ENCODE peak calls at places on chromosome 4, in four cellular contexts. One of them, this sample, is unnamed.

GRCh38 chr4:77050962-77051361 is 24.8 kb downstream of the CCNI start:
- DNase-seq in H9: no peak
- DNase-seq in neural progenitor cell: no peak
- DNase-seq in mammary epithelial cell: no peak
- DNase-seq in this sample: no peak

GRCh38 chr4:65083076-65083475 is 587.2 kb downstream of the EPHA5 start:
- DNase-seq in H9: no peak
- DNase-seq in neural progenitor cell: peak; percentile 7
- DNase-seq in mammary epithelial cell: no peak
- DNase-seq in this sample: no peak

GRCh38 chr4:147772459-147772969 is 40.6 kb downstream of the ARHGAP10 start:
- DNase-seq in H9: no peak
- DNase-seq in neural progenitor cell: no peak
- DNase-seq in mammary epithelial cell: peak; percentile 86
- DNase-seq in this sample: no peak

GRCh38 chr4:149781150-149781549 is 34.5 kb downstream of the IQCM start:
- DNase-seq in H9: no peak
- DNase-seq in neural progenitor cell: no peak
- DNase-seq in mammary epithelial cell: peak; percentile 73
- DNase-seq in this sample: no peak

GRCh38 chr4:123659759-123660158 is 263.2 kb downstream of the SPRY1 start:
- DNase-seq in H9: no peak
- DNase-seq in neural progenitor cell: no peak
- DNase-seq in mammary epithelial cell: peak; percentile 31
- DNase-seq in this sample: no peak

GRCh38 chr4:46878641-46879040 is 30.4 kb downstream of the COX7B2 start:
- DNase-seq in H9: no peak
- DNase-seq in neural progenitor cell: no peak
- DNase-seq in mammary epithelial cell: no peak
- DNase-seq in this sample: no peak

GRCh38 chr4:114601304-114602052 is 2.9 kb downstream of the UGT8 start:
- DNase-seq in H9: no peak
- DNase-seq in neural progenitor cell: no peak
- DNase-seq in mammary epithelial cell: no peak
- DNase-seq in this sample: no peak

GRCh38 chr4:8525383-8526120 is 54.6 kb upstream of the GPR78 start:
- DNase-seq in H9: no peak
- DNase-seq in neural progenitor cell: no peak
- DNase-seq in mammary epithelial cell: no peak
- DNase-seq in this sample: no peak

GRCh38 chr4:8837181-8837811 is 34.3 kb downstream of the HMX1 start:
- DNase-seq in H9: peak; percentile 34
- DNase-seq in neural progenitor cell: peak; percentile 94
- DNase-seq in mammary epithelial cell: no peak
- DNase-seq in this sample: no peak

GRCh38 chr4:125235971-125236370 is 78.8 kb upstream of the FAT4 start:
- DNase-seq in H9: no peak
- DNase-seq in neural progenitor cell: peak; percentile 44
- DNase-seq in mammary epithelial cell: no peak
- DNase-seq in this sample: no peak

GRCh38 chr4:91620952-91621351 is 682.8 kb upstream of the GRID2 start:
- DNase-seq in H9: no peak
- DNase-seq in neural progenitor cell: no peak
- DNase-seq in mammary epithelial cell: no peak
- DNase-seq in this sample: no peak

GRCh38 chr4:8297691-8298485 is 28.3 kb downstream of the HTRA3 start:
- DNase-seq in H9: no peak
- DNase-seq in neural progenitor cell: no peak
- DNase-seq in mammary epithelial cell: no peak
- DNase-seq in this sample: no peak

GRCh38 chr4:76956961-76957738 is 7.6 kb downstream of the SEPTIN11 start:
- DNase-seq in H9: no peak
- DNase-seq in neural progenitor cell: no peak
- DNase-seq in mammary epithelial cell: no peak
- DNase-seq in this sample: peak; percentile 38

GRCh38 chr4:39335566-39335965 is 30.6 kb downstream of the RFC1 start:
- DNase-seq in H9: no peak
- DNase-seq in neural progenitor cell: no peak
- DNase-seq in mammary epithelial cell: no peak
- DNase-seq in this sample: no peak

GRCh38 chr4:105461221-105462041 is 12.4 kb downstream of the PPA2 start:
- DNase-seq in H9: no peak
- DNase-seq in neural progenitor cell: no peak
- DNase-seq in mammary epithelial cell: peak; percentile 61
- DNase-seq in this sample: no peak

GRCh38 chr4:166039822-166040221 is 166.8 kb downstream of the TLL1 start:
- DNase-seq in H9: no peak
- DNase-seq in neural progenitor cell: no peak
- DNase-seq in mammary epithelial cell: no peak
- DNase-seq in this sample: no peak

GRCh38 chr4:183349673-183350072 is 27.4 kb upstream of the CLDN24 start:
- DNase-seq in H9: no peak
- DNase-seq in neural progenitor cell: no peak
- DNase-seq in mammary epithelial cell: peak; percentile 71
- DNase-seq in this sample: no peak

GRCh38 chr4:76016383-76016782 is 6.9 kb downstream of the CXCL10 start:
- DNase-seq in H9: peak; percentile 57
- DNase-seq in neural progenitor cell: no peak
- DNase-seq in mammary epithelial cell: peak; percentile 80
- DNase-seq in this sample: no peak

GRCh38 chr4:119785963-119786362 is 157.4 kb upstream of the PDE5A start:
- DNase-seq in H9: no peak
- DNase-seq in neural progenitor cell: no peak
- DNase-seq in mammary epithelial cell: peak; percentile 5
- DNase-seq in this sample: no peak

GRCh38 chr4:175035907-175036306 is 117.7 kb downstream of the ADAM29 start:
- DNase-seq in H9: no peak
- DNase-seq in neural progenitor cell: no peak
- DNase-seq in mammary epithelial cell: peak; percentile 33
- DNase-seq in this sample: no peak

GRCh38 chr4:95627709-95628108 is 78.9 kb upstream of the UNC5C start:
- DNase-seq in H9: no peak
- DNase-seq in neural progenitor cell: no peak
- DNase-seq in mammary epithelial cell: no peak
- DNase-seq in this sample: no peak

GRCh38 chr4:56937262-56937661 is 29.6 kb downstream of the REST start:
- DNase-seq in H9: no peak
- DNase-seq in neural progenitor cell: no peak
- DNase-seq in mammary epithelial cell: peak; percentile 84
- DNase-seq in this sample: no peak

GRCh38 chr4:171281359-171281758 is 531.8 kb upstream of the GALNTL6 start:
- DNase-seq in H9: no peak
- DNase-seq in neural progenitor cell: peak; percentile 40
- DNase-seq in mammary epithelial cell: no peak
- DNase-seq in this sample: no peak

DNA sequence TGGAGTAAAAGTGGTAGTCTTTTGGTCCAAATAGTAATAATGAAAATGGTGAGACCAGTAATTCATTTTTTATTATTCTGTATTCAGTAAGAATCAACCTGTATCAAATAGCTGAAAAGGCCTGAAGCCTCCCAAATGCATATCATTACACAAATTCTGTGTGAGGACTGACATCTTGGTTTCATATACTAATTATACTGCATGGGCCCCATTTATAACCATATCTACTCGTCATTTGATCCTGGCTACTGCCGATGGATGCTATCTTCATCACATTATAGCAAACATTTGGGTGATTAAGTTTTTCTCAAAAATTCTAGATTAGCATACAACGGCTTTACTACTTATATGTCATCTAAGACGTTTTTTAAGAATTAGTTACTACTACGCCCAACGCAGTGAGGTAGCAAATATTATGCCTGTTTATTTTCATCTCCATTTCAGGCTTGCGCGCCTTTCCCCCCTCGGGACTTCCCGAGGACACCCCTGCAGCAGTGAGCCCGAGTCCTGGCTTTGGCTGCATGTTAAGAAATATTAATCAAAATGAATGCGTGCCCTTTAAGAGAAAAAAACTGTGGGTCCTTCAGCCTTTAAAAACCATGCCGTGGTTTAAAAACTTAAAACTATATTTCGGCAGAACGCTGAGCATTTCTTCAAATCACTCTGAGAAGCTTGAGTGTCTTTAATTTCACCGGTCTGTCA is 824 bp upstream of the MMAA start:
- DNase-seq in H9: no peak
- DNase-seq in neural progenitor cell: peak; percentile 4
- DNase-seq in mammary epithelial cell: no peak
- DNase-seq in this sample: peak; percentile 30
- H3K9ac ChIP-seq in H9: peak overlapping the region; percentile 88
- H3K9ac ChIP-seq in neural progenitor cell: peak overlapping the region; percentile 74
- H3K9ac ChIP-seq in mammary epithelial cell: peak overlapping the region; percentile 93
- H3K9ac ChIP-seq in this sample: peak overlapping the region; percentile 94

GRCh38 chr4:153223935-153224334 is 19.7 kb downstream of the TRIM2 start:
- DNase-seq in H9: no peak
- DNase-seq in neural progenitor cell: no peak
- DNase-seq in mammary epithelial cell: peak; percentile 62
- DNase-seq in this sample: no peak

GRCh38 chr4:153222790-153223417 is 18.7 kb downstream of the TRIM2 start:
- DNase-seq in H9: peak; percentile 56
- DNase-seq in neural progenitor cell: peak; percentile 70
- DNase-seq in mammary epithelial cell: peak; percentile 41
- DNase-seq in this sample: peak; percentile 46

GRCh38 chr4:153222162-153222789 is 18.0 kb downstream of the TRIM2 start:
- DNase-seq in H9: peak; percentile 82
- DNase-seq in neural progenitor cell: peak; percentile 91
- DNase-seq in mammary epithelial cell: peak; percentile 73
- DNase-seq in this sample: peak; percentile 77

GRCh38 chr4:153224474-153224873 is 20.2 kb downstream of the TRIM2 start:
- DNase-seq in H9: no peak
- DNase-seq in neural progenitor cell: no peak
- DNase-seq in mammary epithelial cell: no peak
- DNase-seq in this sample: no peak

DNA sequence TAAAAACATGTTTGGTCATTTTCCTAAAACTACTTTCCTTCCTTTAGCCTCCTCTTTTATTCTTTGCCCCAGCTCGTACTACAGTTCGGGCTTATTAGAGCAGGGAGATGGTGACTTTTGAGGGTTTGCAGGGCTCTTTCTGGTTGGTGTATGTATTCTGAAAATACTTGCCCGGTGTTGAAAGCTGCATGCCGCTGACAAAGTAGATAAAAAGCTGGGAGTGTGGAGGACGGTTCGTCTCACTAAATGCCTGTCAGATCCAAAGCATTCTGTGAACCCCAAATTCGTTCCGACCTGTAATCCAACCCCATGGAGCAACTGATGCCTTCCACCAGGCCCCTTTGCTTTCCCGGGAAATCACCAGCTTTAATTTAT is 19.2 kb downstream of the TRIM2 start:
- DNase-seq in H9: no peak
- DNase-seq in neural progenitor cell: no peak
- DNase-seq in mammary epithelial cell: peak; percentile 27
- DNase-seq in this sample: no peak
- H3K9ac ChIP-seq in H9: peak overlapping the region; percentile 7
- H3K9ac ChIP-seq in neural progenitor cell: no peak overlapping the region
- H3K9ac ChIP-seq in mammary epithelial cell: peak overlapping the region; percentile 79
- H3K9ac ChIP-seq in this sample: peak overlapping the region; percentile 90

GRCh38 chr4:20196476-20196875 is 55.2 kb upstream of the SLIT2 start:
- DNase-seq in H9: no peak
- DNase-seq in neural progenitor cell: no peak
- DNase-seq in mammary epithelial cell: no peak
- DNase-seq in this sample: no peak

GRCh38 chr4:20193522-20193902 is 58.2 kb upstream of the SLIT2 start:
- DNase-seq in H9: no peak
- DNase-seq in neural progenitor cell: no peak
- DNase-seq in mammary epithelial cell: no peak
- DNase-seq in this sample: no peak

GRCh38 chr4:20192754-20193521 is 58.8 kb upstream of the SLIT2 start:
- DNase-seq in H9: no peak
- DNase-seq in neural progenitor cell: no peak
- DNase-seq in mammary epithelial cell: peak; percentile 47
- DNase-seq in this sample: no peak

GRCh38 chr4:20194079-20195013 is 57.4 kb upstream of the SLIT2 start:
- DNase-seq in H9: no peak
- DNase-seq in neural progenitor cell: no peak
- DNase-seq in mammary epithelial cell: peak; percentile 51
- DNase-seq in this sample: no peak

DNA sequence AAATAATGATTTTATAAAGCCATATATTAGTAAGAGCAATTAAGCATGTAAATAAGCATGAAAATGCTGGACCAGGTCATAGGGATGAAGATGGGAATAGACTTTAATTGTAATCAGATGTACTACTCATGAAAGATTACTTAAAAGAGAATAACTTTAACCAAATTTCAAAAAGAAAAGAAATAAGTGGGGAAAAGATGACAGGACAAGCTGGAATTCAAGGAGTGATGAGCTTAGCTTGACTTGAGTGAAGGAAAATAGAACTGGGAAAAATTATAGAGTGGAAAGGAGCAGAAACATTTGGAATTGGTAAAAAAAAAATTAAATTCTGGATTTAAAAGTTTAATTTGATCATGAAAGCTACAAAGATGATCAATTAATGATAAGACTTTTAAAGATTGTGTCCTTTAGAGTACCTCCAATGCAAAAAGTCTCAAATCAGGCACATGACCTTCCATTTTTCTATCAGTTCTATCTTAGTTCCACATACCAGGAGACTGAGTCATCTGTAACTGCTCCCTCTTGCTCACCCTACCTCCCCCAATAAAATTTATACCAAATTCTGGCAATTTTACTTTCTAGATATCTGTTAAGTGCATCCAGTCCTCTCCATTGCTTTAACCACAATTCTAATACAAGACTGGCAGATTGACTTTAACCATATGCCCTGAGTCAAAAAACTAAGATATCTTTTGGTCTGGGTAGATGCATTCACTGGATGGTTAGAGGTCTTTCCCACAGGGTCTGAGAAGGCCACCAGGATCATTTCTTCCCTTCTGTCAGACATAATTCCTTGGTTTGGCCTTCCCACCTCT is 56.4 kb upstream of the SLIT2 start:
- DNase-seq in H9: no peak
- DNase-seq in neural progenitor cell: no peak
- DNase-seq in mammary epithelial cell: no peak
- DNase-seq in this sample: no peak
- H3K9ac ChIP-seq in H9: no peak overlapping the region
- H3K9ac ChIP-seq in neural progenitor cell: no peak overlapping the region
- H3K9ac ChIP-seq in mammary epithelial cell: no peak overlapping the region
- H3K9ac ChIP-seq in this sample: no peak overlapping the region

DNA sequence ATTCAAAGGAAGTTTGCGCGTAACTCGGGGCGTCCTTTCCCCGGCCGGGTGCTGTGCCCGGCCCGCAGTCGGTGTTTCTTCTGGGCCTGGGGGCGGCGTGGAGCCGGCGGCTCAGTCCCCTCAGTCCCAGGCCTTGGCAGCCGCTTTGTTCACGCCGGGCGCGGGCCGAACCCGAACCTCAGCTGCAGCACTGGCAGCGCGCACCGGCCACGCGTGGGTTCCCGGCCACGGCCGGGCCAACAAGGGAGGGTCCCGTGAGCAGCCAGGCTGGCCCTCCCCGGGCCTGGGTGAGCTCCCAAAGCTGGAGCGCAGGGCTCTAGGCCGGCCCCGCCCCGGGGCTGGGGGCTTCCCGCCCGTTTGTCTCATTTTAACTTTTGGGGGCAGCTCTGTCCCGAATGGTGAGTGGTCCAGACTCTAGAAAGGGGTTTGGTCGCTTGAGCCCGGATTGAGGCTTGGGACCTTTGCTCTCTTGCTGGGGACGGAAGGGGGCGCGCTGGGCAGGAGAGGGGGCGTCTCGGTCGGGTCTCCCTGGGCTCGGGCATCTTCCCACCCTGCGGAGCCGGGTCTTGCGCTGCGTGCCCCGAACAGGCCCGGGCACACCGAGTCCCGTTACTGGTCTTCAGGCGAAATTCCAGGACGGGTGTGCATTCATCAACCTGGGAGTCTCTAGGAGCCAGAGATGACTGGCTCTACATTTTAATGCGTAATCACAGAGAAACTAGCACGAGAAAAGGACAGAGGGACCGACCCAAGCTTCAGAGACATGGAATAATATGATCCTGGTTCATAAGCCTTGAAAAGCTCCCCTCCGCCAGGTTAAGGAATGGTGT is 177.1 kb downstream of the CBR4 start:
- DNase-seq in H9: peak; percentile 71
- DNase-seq in neural progenitor cell: peak; percentile 79
- DNase-seq in mammary epithelial cell: peak; percentile 69
- DNase-seq in this sample: peak; percentile 41
- H3K9ac ChIP-seq in H9: peak overlapping the region; percentile 74
- H3K9ac ChIP-seq in neural progenitor cell: peak overlapping the region; percentile 85
- H3K9ac ChIP-seq in mammary epithelial cell: peak overlapping the region; percentile 94
- H3K9ac ChIP-seq in this sample: peak overlapping the region; percentile 86

This sample was measured in colonic mucosa.